ENCODE peak calls at places on chromosomes 5 and 9, in six cellular contexts. L, U, O, C, Q and I are unnamed samples.

GRCh38 chr5:169094586-169095409 is 206.1 kb downstream of the SLIT3 start:
- DNase-seq in L (no peak), U (no peak), O (no peak), C (no peak), Q (no peak), I (no peak)

GRCh38 chr9:97474373-97474925 is 27.0 kb upstream of the TMOD1 start:
- DNase-seq in L (no peak), U (no peak), O (no peak), C (no peak), Q (no peak), I (no peak)

GRCh38 chr9:124420991-124421543 is 5.8 kb upstream of the PSMB7 start:
- DNase-seq in L (no peak), U (no peak), O (no peak), C (no peak), Q (peak), I (peak)

GRCh38 chr5:32343058-32343672 is 30.4 kb upstream of the MTMR12 start:
- DNase-seq in L (no peak), U (no peak), O (no peak), C (no peak), Q (no peak), I (no peak)

GRCh38 chr9:72954431-72955420 is 1.9 kb upstream of the ALDH1A1 start:
- DNase-seq in L (no peak), U (no peak), O (no peak), C (no peak), Q (no peak), I (no peak)

GRCh38 chr5:33240552-33240951 is 200.2 kb upstream of the TARS1 start:
- DNase-seq in L (no peak), U (no peak), O (no peak), C (no peak), Q (no peak), I (no peak)

GRCh38 chr9:92631452-92632211 is 38.3 kb downstream of the IPPK start:
- DNase-seq in L (peak), U (no peak), O (no peak), C (no peak), Q (no peak), I (no peak)

GRCh38 chr5:74415695-74416102 is 224.8 kb downstream of the ENC1 start:
- DNase-seq in L (no peak), U (no peak), O (peak), C (no peak), Q (no peak), I (no peak)

GRCh38 chr5:140996055-140996454 is 29.8 kb downstream of the PCDHAC2 start:
- DNase-seq in L (no peak), U (no peak), O (no peak), C (no peak), Q (no peak), I (no peak)

GRCh38 chr9:82553654-82554366 is 509.1 kb downstream of the RASEF start:
- DNase-seq in L (no peak), U (no peak), O (no peak), C (no peak), Q (no peak), I (no peak)

GRCh38 chr9:98375138-98375726 is 119.8 kb upstream of the TBC1D2 start:
- DNase-seq in L (no peak), U (peak), O (peak), C (no peak), Q (peak), I (no peak)

GRCh38 chr9:114027901-114028465 is 50.1 kb downstream of the AMBP start:
- DNase-seq in L (no peak), U (no peak), O (no peak), C (no peak), Q (no peak), I (peak)

GRCh38 chr5:1474183-1474839 is 29.1 kb upstream of the SLC6A3 start:
- DNase-seq in L (no peak), U (no peak), O (no peak), C (no peak), Q (no peak), I (no peak)

GRCh38 chr9:134484479-134484878 is 157.1 kb upstream of the COL5A1 start:
- DNase-seq in L (no peak), U (no peak), O (no peak), C (no peak), Q (no peak), I (no peak)

GRCh38 chr5:151002250-151002649 is 18.1 kb upstream of the GPX3 start:
- DNase-seq in L (no peak), U (no peak), O (peak), C (no peak), Q (no peak), I (peak)

GRCh38 chr5:112386716-112387115 is 32.4 kb downstream of the EPB41L4A start:
- DNase-seq in L (no peak), U (no peak), O (no peak), C (no peak), Q (no peak), I (no peak)

GRCh38 chr5:113601423-113601822 is 87.9 kb downstream of the YTHDC2 start:
- DNase-seq in L (no peak), U (no peak), O (no peak), C (no peak), Q (no peak), I (no peak)

GRCh38 chr5:78899922-78900362 is 85.2 kb downstream of the ARSB start:
- DNase-seq in L (peak), U (no peak), O (peak), C (no peak), Q (peak), I (peak)

GRCh38 chr9:34227445-34227844 is 48.6 kb downstream of the UBAP1 start:
- DNase-seq in L (no peak), U (no peak), O (no peak), C (no peak), Q (no peak), I (no peak)

GRCh38 chr9:96719538-96720315 is 58.2 kb downstream of the ZNF510 start:
- DNase-seq in L (peak), U (peak), O (no peak), C (no peak), Q (no peak), I (no peak)

GRCh38 chr5:147290261-147290660 is 55.4 kb downstream of the STK32A start:
- DNase-seq in L (no peak), U (no peak), O (no peak), C (no peak), Q (no peak), I (no peak)

GRCh38 chr5:37665889-37666288 is 174.0 kb downstream of the GDNF start:
- DNase-seq in L (no peak), U (no peak), O (peak), C (no peak), Q (no peak), I (no peak)

GRCh38 chr5:65084774-65085173 is 316.0 kb downstream of the CWC27 start:
- DNase-seq in L (no peak), U (no peak), O (no peak), C (no peak), Q (no peak), I (no peak)

GRCh38 chr5:8686707-8687106 is 817.8 kb downstream of the MTRR start:
- DNase-seq in L (no peak), U (no peak), O (no peak), C (no peak), Q (no peak), I (no peak)

GRCh38 chr9:7298123-7298522 is 501.5 kb downstream of the DMAC1 start:
- DNase-seq in L (peak), U (no peak), O (no peak), C (no peak), Q (no peak), I (no peak)

GRCh38 chr9:99809586-99810357 is 11.9 kb upstream of the NR4A3 start:
- DNase-seq in L (no peak), U (no peak), O (no peak), C (no peak), Q (no peak), I (no peak)

GRCh38 chr9:77707696-77708095 is 59.6 kb upstream of the GNA14 start:
- DNase-seq in L (no peak), U (peak), O (peak), C (no peak), Q (no peak), I (no peak)

GRCh38 chr9:99257723-99258364 is 35.8 kb downstream of the SEC61B start:
- DNase-seq in L (no peak), U (no peak), O (no peak), C (no peak), Q (no peak), I (no peak)

GRCh38 chr5:59525957-59526356 is 367.6 kb downstream of the PDE4D start:
- DNase-seq in L (no peak), U (no peak), O (peak), C (no peak), Q (no peak), I (no peak)

GRCh38 chr9:89138463-89139390 is 39.9 kb downstream of the SHC3 start:
- DNase-seq in L (no peak), U (peak), O (peak), C (no peak), Q (no peak), I (no peak)

GRCh38 chr9:107363511-107364182 is 80.6 kb downstream of the RAD23B start:
- DNase-seq in L (no peak), U (no peak), O (no peak), C (no peak), Q (no peak), I (no peak)

GRCh38 chr5:115884704-115885103 is 43.0 kb downstream of the AP3S1 start:
- DNase-seq in L (no peak), U (no peak), O (no peak), C (no peak), Q (no peak), I (no peak)

GRCh38 chr9:88197016-88197415 is 58.7 kb upstream of the SPATA31C2 start:
- DNase-seq in L (no peak), U (peak), O (no peak), C (no peak), Q (no peak), I (no peak)

GRCh38 chr9:10804486-10804885 is 191.7 kb upstream of the PTPRD start:
- DNase-seq in L (no peak), U (no peak), O (no peak), C (no peak), Q (no peak), I (no peak)

GRCh38 chr9:35028341-35028740 is 38.8 kb downstream of the DNAJB5 start:
- DNase-seq in L (no peak), U (no peak), O (no peak), C (no peak), Q (no peak), I (no peak)

GRCh38 chr5:129398279-129398678 is 61.8 kb upstream of the ADAMTS19 start:
- DNase-seq in L (no peak), U (no peak), O (no peak), C (no peak), Q (no peak), I (no peak)

GRCh38 chr9:129012893-129013448 is 15.2 kb downstream of the SH3GLB2 start:
- DNase-seq in L (no peak), U (no peak), O (no peak), C (no peak), Q (no peak), I (no peak)

GRCh38 chr5:154470172-154470571 is 7.9 kb downstream of the HAND1 start:
- DNase-seq in L (no peak), U (no peak), O (no peak), C (no peak), Q (no peak), I (no peak)

GRCh38 chr5:25641140-25641539 is 996.4 kb upstream of the CDH10 start:
- DNase-seq in L (no peak), U (no peak), O (no peak), C (no peak), Q (no peak), I (no peak)

GRCh38 chr5:76807296-76807695 is 11.5 kb upstream of the F2RL1 start:
- DNase-seq in L (no peak), U (no peak), O (peak), C (no peak), Q (no peak), I (peak)